ENCODE peak calls at places on chromosomes 4 and X, in four cellular contexts. I is GM13977, W is ecto neural progenitor cell, S is NCI-H1092. O is an unnamed sample.

GRCh38 chr4:3765271-3766206 is 646 bp upstream of the ADRA2C start:
- DNase-seq in S (peak; percentile 37), W (peak; percentile 82), I (peak; percentile 76), O (peak; percentile 30)

GRCh38 chrX:63740382-63740781 is 44.6 kb downstream of the ARHGEF9 start:
- DNase-seq in W (no peak), S (no peak), I (no peak), O (no peak)

GRCh38 chr4:124710911-124711310 is 1.6 kb downstream of the ANKRD50 start:
- DNase-seq in I (no peak), S (peak; percentile 16), W (no peak), O (no peak)

GRCh38 chrX:110327336-110327735 is 9.5 kb upstream of the AMMECR1 start:
- DNase-seq in S (no peak), W (no peak), I (no peak), O (no peak)

GRCh38 chrX:40459576-40460158 is 121.1 kb upstream of the ATP6AP2 start:
- DNase-seq in I (no peak), S (no peak), W (peak; percentile 84), O (no peak)

GRCh38 chrX:151687635-151688034 is 7.6 kb upstream of the PRRG3 start:
- DNase-seq in W (no peak), S (no peak), I (no peak), O (no peak)

GRCh38 chr4:53682196-53682595 is 90.9 kb upstream of the LNX1 start:
- DNase-seq in S (no peak), W (no peak), I (no peak), O (peak; percentile 74)

GRCh38 chrX:10033360-10034007 is 66.3 kb downstream of the CLDN34 start:
- DNase-seq in I (no peak), W (no peak), S (no peak), O (no peak)

GRCh38 chr4:174690665-174691064 is 138.4 kb downstream of the GLRA3 start:
- DNase-seq in S (no peak), W (no peak), I (no peak), O (no peak)

GRCh38 chrX:2692221-2693122 is 1.4 kb downstream of the CD99 start:
- DNase-seq in I (peak; percentile 34), S (no peak), W (peak; percentile 55), O (peak; percentile 45)

GRCh38 chr4:20284990-20285389 is 33.3 kb downstream of the SLIT2 start:
- DNase-seq in W (no peak), S (no peak), I (no peak), O (peak; percentile 25)

GRCh38 chrX:134868766-134869495 is 121.9 kb upstream of the SMIM10 start:
- DNase-seq in I (no peak), S (no peak), W (no peak), O (peak; percentile 75)

GRCh38 chr4:119729815-119730643 is 101.4 kb upstream of the PDE5A start:
- DNase-seq in S (no peak), I (no peak), W (no peak), O (peak; percentile 81)

GRCh38 chr4:139129206-139129605 is 47.8 kb downstream of the ELF2 start:
- DNase-seq in I (no peak), S (no peak), W (no peak), O (peak; percentile 6)

GRCh38 chr4:92305878-92306520 is 2.2 kb downstream of the GRID2 start:
- DNase-seq in S (no peak), W (peak; percentile 63), I (peak; percentile 7), O (no peak)

GRCh38 chr4:137180349-137180748 is 351.9 kb downstream of the PCDH18 start:
- DNase-seq in I (no peak), W (no peak), S (no peak), O (no peak)

GRCh38 chr4:105765690-105766407 is 57.3 kb downstream of the GSTCD start:
- DNase-seq in W (no peak), S (no peak), I (no peak), O (peak; percentile 77)

GRCh38 chr4:26361287-26361686 is 40.5 kb downstream of the RBPJ start:
- DNase-seq in I (no peak), W (no peak), S (no peak), O (no peak)

GRCh38 chr4:98210293-98210692 is 50.9 kb upstream of the RAP1GDS1 start:
- DNase-seq in W (no peak), S (no peak), I (no peak), O (no peak)

GRCh38 chr4:162499478-162499877 is 335.7 kb upstream of the FSTL5 start:
- DNase-seq in W (no peak), S (no peak), I (peak; percentile 8), O (no peak)

GRCh38 chrX:104319346-104319745 is 64.6 kb upstream of the ESX1 start:
- DNase-seq in S (no peak), W (no peak), I (no peak), O (no peak)

GRCh38 chrX:25650216-25650615 is 487.9 kb upstream of the MAGEB18 start:
- DNase-seq in S (no peak), I (no peak), W (no peak), O (no peak)

GRCh38 chr4:6257243-6258025 is 12.2 kb upstream of the WFS1 start:
- DNase-seq in I (no peak), W (no peak), S (no peak), O (no peak)

GRCh38 chrX:11759461-11760311 is 1.6 kb downstream of the MSL3 start:
- DNase-seq in I (peak; percentile 71), W (peak; percentile 74), S (peak; percentile 89), O (peak; percentile 90)

GRCh38 chr4:32192991-32193390 is 1472.8 kb downstream of the PCDH7 start:
- DNase-seq in S (no peak), I (no peak), W (no peak), O (no peak)

GRCh38 chr4:86376850-86377249 is 17.0 kb upstream of the MAPK10 start:
- DNase-seq in W (no peak), S (no peak), I (no peak), O (no peak)

GRCh38 chrX:281166-281999 is at the start of gene PLCXD1:
- DNase-seq in S (no peak), W (peak; percentile 87), I (peak; percentile 85), O (no peak)

GRCh38 chr4:172287112-172287511 is 473.9 kb downstream of the GALNTL6 start:
- DNase-seq in S (no peak), W (no peak), I (no peak), O (no peak)

GRCh38 chrX:134603806-134604700 is 54.2 kb downstream of the PLAC1 start:
- DNase-seq in W (no peak), I (no peak), S (no peak), O (peak; percentile 86)

GRCh38 chr4:173415885-173416658 is 17.2 kb upstream of the SCRG1 start:
- DNase-seq in W (no peak), S (no peak), I (no peak), O (no peak)

GRCh38 chr4:146165840-146166239 is 9.7 kb upstream of the LSM6 start:
- DNase-seq in S (no peak), I (no peak), W (no peak), O (peak; percentile 13)

GRCh38 chrX:39900788-39901170 is 197.0 kb downstream of the BCOR start:
- DNase-seq in I (no peak), S (peak; percentile 31), W (peak; percentile 65), O (no peak)

GRCh38 chr4:38080575-38080974 is 120.4 kb downstream of the PTTG2 start:
- DNase-seq in W (no peak), S (no peak), I (no peak), O (no peak)

GRCh38 chr4:102778720-102779119 is 18.0 kb upstream of the MANBA start:
- DNase-seq in S (no peak), I (no peak), W (no peak), O (no peak)

GRCh38 chr4:94834496-94834895 is 76.7 kb downstream of the BMPR1B start:
- DNase-seq in W (no peak), I (no peak), S (no peak), O (no peak)

GRCh38 chr4:147060171-147060931 is 114.7 kb upstream of the TTC29 start:
- DNase-seq in W (no peak), I (no peak), S (no peak), O (peak; percentile 17)

GRCh38 chrX:13938053-13938765 is 91.5 kb downstream of the GEMIN8 start:
- DNase-seq in I (peak; percentile 45), W (peak; percentile 52), S (peak; percentile 32), O (no peak)

GRCh38 chr4:123406862-123407261 is 10.3 kb downstream of the SPRY1 start:
- DNase-seq in S (no peak), W (no peak), I (no peak), O (no peak)

GRCh38 chr4:1910643-1911042 is 39.5 kb downstream of the NSD2 start:
- DNase-seq in W (peak; percentile 58), S (no peak), I (no peak), O (peak; percentile 17)